ENCODE peak calls at places on chromosome 1, in five cellular contexts. A is NCI-H446 treated with DMSO at 0.1 percent for 48 hours; B is stimulated activated CD4-positive, alpha-beta T cell treated with anti-CD3 and anti-CD28 coated beads, Interleukin-2, amount 100 ng/mL, for 48 hours; R is T-helper 2 cell; I is astrocyte of the spinal cord. P is an unnamed sample.

GRCh38 chr1:29164588-29164987 is 17.1 kb downstream of the SRSF4 start:
- DNase-seq in A (no peak), B (no peak), R (no peak), I (no peak), P (no peak)

GRCh38 chr1:203791498-203791897 is 3.9 kb upstream of the ZBED6 start:
- DNase-seq in A (no peak), B (no peak), R (no peak), I (no peak), P (no peak)

GRCh38 chr1:116483481-116484309 is 87.1 kb downstream of the CD58 start:
- DNase-seq in A (no peak), B (no peak), R (no peak), I (no peak), P (no peak)

GRCh38 chr1:201659576-201659975 is 120.6 kb downstream of the NAV1 start:
- DNase-seq in A (peak), B (no peak), R (no peak), I (no peak), P (no peak)

GRCh38 chr1:206504363-206504713 is 3.0 kb upstream of the RASSF5 start:
- DNase-seq in A (no peak), B (no peak), R (no peak), I (no peak), P (no peak)

GRCh38 chr1:48611841-48612240 is 139.8 kb upstream of the SPATA6 start:
- DNase-seq in A (no peak), B (no peak), R (no peak), I (no peak), P (no peak)

GRCh38 chr1:66356605-66357004 is 177.3 kb upstream of the SGIP1 start:
- DNase-seq in A (no peak), B (no peak), R (no peak), I (no peak), P (no peak)

GRCh38 chr1:180098242-180098995 is 56.2 kb upstream of the QSOX1 start:
- DNase-seq in A (no peak), B (no peak), R (no peak), I (peak), P (no peak)

GRCh38 chr1:101918277-101918676 is 78.4 kb downstream of the OLFM3 start:
- DNase-seq in A (peak), B (no peak), R (no peak), I (no peak), P (no peak)

GRCh38 chr1:31326461-31326860 is 29.6 kb downstream of the ZCCHC17 start:
- DNase-seq in A (no peak), B (no peak), R (no peak), I (no peak), P (no peak)

GRCh38 chr1:24928631-24929090 is 1.4 kb downstream of the RUNX3 start:
- DNase-seq in A (no peak), B (no peak), R (peak), I (no peak), P (peak)

GRCh38 chr1:48203287-48203900 is 19.1 kb upstream of the SLC5A9 start:
- DNase-seq in A (no peak), B (no peak), R (no peak), I (peak), P (no peak)